ENCODE peak calls at places on chromosomes 1 and 21, in four cellular contexts. J, Z, F and X are unnamed samples.

GRCh38 chr21:41142051-41142795 is 25.7 kb upstream of the BACE2 start:
- DNase-seq in J (peak; percentile 90), Z (no peak), F (no peak), X (peak; percentile 21)

GRCh38 chr1:245990315-245991022 is 516.6 kb downstream of the SMYD3 start:
- DNase-seq in J (no peak), F (peak; percentile 58), Z (no peak), X (no peak)

GRCh38 chr1:31683997-31684396 is 19.8 kb downstream of the COL16A1 start:
- DNase-seq in J (no peak), F (no peak), Z (peak; percentile 16), X (peak; percentile 45)

GRCh38 chr21:35792569-35792968 is 267.8 kb downstream of the SETD4 start:
- DNase-seq in J (no peak), F (no peak), Z (no peak), X (no peak)

GRCh38 chr1:84884671-84885389 is 8.2 kb downstream of the LPAR3 start:
- DNase-seq in J (peak; percentile 46), Z (no peak), F (no peak), X (no peak)

GRCh38 chr21:37405629-37406028 is 39.1 kb downstream of the DYRK1A start:
- DNase-seq in Z (no peak), F (no peak), J (no peak), X (no peak)

GRCh38 chr1:32623775-32624174 is 26.6 kb downstream of the ZBTB8OS start:
- DNase-seq in J (no peak), F (no peak), Z (peak; percentile 24), X (no peak)

GRCh38 chr1:25676488-25676887 is 59.9 kb downstream of the MAN1C1 start:
- DNase-seq in F (no peak), J (no peak), Z (no peak), X (no peak)

GRCh38 chr1:246602194-246602593 is 35.9 kb downstream of the CNST start:
- DNase-seq in J (peak; percentile 21), Z (no peak), F (no peak), X (no peak)

GRCh38 chr1:1763657-1764621 is 14.3 kb downstream of the NADK start:
- DNase-seq in J (peak; percentile 10), F (no peak), Z (no peak), X (no peak)

GRCh38 chr21:36960676-36961284 is 5.7 kb downstream of the HLCS start:
- DNase-seq in Z (no peak), F (no peak), J (no peak), X (no peak)

GRCh38 chr1:219749370-219749769 is 136.5 kb upstream of the ZC3H11B start:
- DNase-seq in F (no peak), J (no peak), Z (no peak), X (no peak)

GRCh38 chr1:207691814-207692213 is 46.9 kb downstream of the CR1L start:
- DNase-seq in F (no peak), J (peak; percentile 47), Z (no peak), X (no peak)

GRCh38 chr1:205480349-205481278 is 23.9 kb upstream of the CDK18 start:
- DNase-seq in Z (peak; percentile 52), J (no peak), F (no peak), X (no peak)

GRCh38 chr1:203153989-203154821 is 21.4 kb downstream of the MYBPH start:
- DNase-seq in F (no peak), J (peak; percentile 87), Z (no peak), X (no peak)

GRCh38 chr1:209613351-209614150 is 30.0 kb downstream of the CAMK1G start:
- DNase-seq in J (peak; percentile 17), Z (no peak), F (no peak), X (no peak)

GRCh38 chr1:63320024-63320799 is 2.2 kb upstream of the FOXD3 start:
- DNase-seq in F (peak; percentile 6), Z (no peak), J (peak; percentile 32), X (peak; percentile 61)

GRCh38 chr21:45440736-45441350 is 35.9 kb downstream of the COL18A1 start:
- DNase-seq in Z (no peak), J (no peak), F (no peak), X (no peak)

GRCh38 chr21:37921091-37921490 is 4.8 kb upstream of the KCNJ6 start:
- DNase-seq in F (peak; percentile 32), J (peak; percentile 49), Z (no peak), X (no peak)

GRCh38 chr1:34681481-34682451 is 73.1 kb upstream of the GJB5 start:
- DNase-seq in F (peak; percentile 74), J (peak; percentile 45), Z (peak; percentile 40), X (peak; percentile 62)

GRCh38 chr21:35476616-35477395 is 427.7 kb upstream of the RUNX1 start:
- DNase-seq in F (no peak), Z (no peak), J (peak; percentile 54), X (no peak)

GRCh38 chr1:58942759-58943191 is 158.9 kb upstream of the JUN start:
- DNase-seq in J (no peak), F (no peak), Z (no peak), X (no peak)

GRCh38 chr1:200869753-200870391 is 2.9 kb upstream of the GPR25 start:
- DNase-seq in J (no peak), Z (no peak), F (no peak), X (no peak)

GRCh38 chr1:2783069-2783434 is 18.4 kb downstream of the TTC34 start:
- DNase-seq in Z (no peak), J (no peak), F (no peak), X (no peak)

GRCh38 chr1:54397980-54398379 is 8.2 kb downstream of the SSBP3 start:
- DNase-seq in Z (no peak), F (no peak), J (no peak), X (no peak)

GRCh38 chr1:153795325-153795837 is 20.2 kb downstream of the SLC27A3 start:
- DNase-seq in F (no peak), J (no peak), Z (no peak), X (no peak)

DNA sequence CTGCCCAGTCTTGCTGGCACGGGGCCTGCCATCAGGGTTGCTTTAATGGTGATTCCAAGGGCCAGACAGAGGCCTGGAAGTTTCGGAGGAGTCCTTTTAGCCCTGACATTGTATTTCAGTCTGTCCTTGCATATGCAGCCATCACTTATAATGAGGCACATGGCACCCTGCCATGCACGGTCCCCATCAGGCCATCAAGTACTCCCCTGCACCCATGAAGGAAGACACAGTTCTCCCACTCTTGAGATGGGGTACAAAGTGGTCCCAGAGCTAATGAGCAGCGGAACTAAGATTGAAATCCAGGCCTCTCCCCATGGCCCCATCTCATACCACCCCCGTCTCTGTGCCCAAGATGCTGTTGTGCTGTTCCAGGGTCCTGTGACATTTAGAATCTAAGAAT is 596.6 kb downstream of the PTPRU start:
- DNase-seq in F (no peak), Z (no peak), J (no peak), X (no peak)
- TF ChIP-seq EZH2phosphoT487 in F (no peak), Z (no peak), J (no peak), X (no peak)

GRCh38 chr1:40036574-40036973 is 4.0 kb upstream of the CAP1 start:
- DNase-seq in J (peak; percentile 93), Z (no peak), F (peak; percentile 49), X (no peak)

GRCh38 chr1:40030528-40031135 is 9.9 kb upstream of the CAP1 start:
- DNase-seq in F (peak; percentile 68), J (peak; percentile 60), Z (no peak), X (no peak)

GRCh38 chr1:40032240-40032891 is 8.2 kb upstream of the CAP1 start:
- DNase-seq in F (peak; percentile 78), Z (peak; percentile 74), J (peak; percentile 81), X (peak; percentile 71)

GRCh38 chr1:40038693-40039092 is 1.8 kb upstream of the CAP1 start:
- DNase-seq in F (no peak), Z (no peak), J (no peak), X (no peak)

DNA sequence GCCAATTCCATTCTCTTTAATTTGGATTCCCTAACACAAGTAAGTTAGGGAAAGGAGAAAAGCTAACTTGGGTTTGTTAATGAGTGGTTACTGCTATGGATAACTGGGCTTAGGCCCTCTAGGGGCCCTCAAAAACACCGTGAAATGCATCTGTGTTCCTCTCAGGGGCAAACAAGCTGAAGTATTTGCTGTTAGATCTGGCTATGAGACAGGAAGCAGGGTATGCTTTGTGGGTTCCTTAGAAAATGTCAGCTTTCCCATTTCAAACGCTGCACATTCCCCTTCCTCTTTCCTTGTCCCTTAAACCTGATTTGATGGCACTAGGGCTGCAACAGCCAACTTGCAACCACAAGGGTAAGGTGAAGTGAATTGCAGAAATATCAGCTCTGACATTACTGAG is 5.7 kb upstream of the CAP1 start:
- DNase-seq in F (no peak), J (no peak), Z (no peak), X (no peak)
- H3K4me2 ChIP-seq in F (no peak overlapping the region), J (no peak overlapping the region), Z (no peak overlapping the region), X (no peak overlapping the region)

GRCh38 chr21:39189857-39190604 is 6.8 kb upstream of the PSMG1 start:
- DNase-seq in F (no peak), Z (no peak), J (peak; percentile 64), X (no peak)

GRCh38 chr21:39196838-39197237 is 13.6 kb upstream of the PSMG1 start:
- DNase-seq in F (no peak), J (no peak), Z (no peak), X (no peak)

GRCh38 chr21:39197448-39197847 is 14.2 kb upstream of the PSMG1 start:
- DNase-seq in F (no peak), Z (no peak), J (no peak), X (no peak)

GRCh38 chr21:39196310-39196709 is 13.1 kb upstream of the PSMG1 start:
- DNase-seq in Z (peak; percentile 71), F (no peak), J (no peak), X (no peak)

GRCh38 chr21:39193380-39193779 is 10.1 kb upstream of the PSMG1 start:
- DNase-seq in J (no peak), F (no peak), Z (no peak), X (no peak)
- TF ChIP-seq EZH2phosphoT487 in J (no peak), F (no peak), Z (no peak), X (no peak)

DNA sequence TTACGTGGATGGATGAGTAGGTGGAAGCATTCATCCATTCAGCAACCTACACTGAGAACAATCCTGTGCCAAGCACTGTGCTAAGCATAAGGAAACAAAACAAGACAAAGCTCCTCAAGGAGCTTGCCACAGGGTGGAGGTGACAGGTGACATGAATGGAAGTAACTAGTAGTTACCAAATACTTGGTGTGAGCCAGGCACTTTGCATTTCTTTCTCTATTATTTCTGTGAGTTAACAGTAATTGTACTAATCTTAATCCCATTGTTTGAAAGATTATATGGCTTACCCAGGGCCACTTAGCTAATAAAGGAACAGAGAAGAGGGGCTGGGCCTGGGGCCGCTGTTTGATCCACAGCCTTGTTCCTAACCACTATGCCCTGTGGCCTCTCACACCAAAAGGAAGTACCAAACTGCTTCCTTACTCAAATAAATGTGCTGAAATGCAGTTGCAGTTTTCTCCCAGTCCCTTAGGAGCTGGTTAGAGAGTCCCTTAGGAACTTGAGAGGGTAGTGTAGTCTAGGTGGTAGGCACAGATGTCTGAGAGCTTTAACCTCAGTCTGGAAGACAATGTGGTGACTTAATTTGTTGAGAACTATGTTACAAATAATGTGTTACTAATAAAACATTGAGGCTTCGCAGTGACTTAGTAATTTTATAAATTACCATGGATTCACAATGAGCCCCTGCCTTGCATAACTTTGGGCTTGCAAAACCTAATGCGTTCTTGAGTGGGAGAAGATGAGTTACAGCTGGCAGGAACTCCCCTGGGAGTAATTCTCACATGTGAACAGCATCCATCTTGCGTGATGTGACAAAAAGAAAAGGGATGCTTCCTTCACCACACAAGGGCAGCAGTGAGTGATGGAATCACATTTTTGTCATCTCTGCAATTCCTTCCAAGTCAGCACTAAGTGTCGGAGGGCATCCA is 69.8 kb downstream of the MPZL1 start:
- DNase-seq in F (peak; percentile 28), Z (no peak), J (peak; percentile 98), X (peak; percentile 56)
- H3K4me2 ChIP-seq in F (no peak overlapping the region), Z (no peak overlapping the region), J (peak overlapping the region; percentile 48), X (no peak overlapping the region)